ENCODE peak calls at places on chromosomes 3 and 15, in six cellular contexts. S, Y, W, C, O and E are unnamed samples.

GRCh38 chr3:8937064-8938020 is 25.9 kb downstream of the RAD18 start:
- DNase-seq in S (peak), Y (no peak), W (no peak), C (peak), O (peak), E (no peak)

GRCh38 chr15:83378921-83379561 is 68.1 kb upstream of the SH3GL3 start:
- DNase-seq in S (no peak), Y (no peak), W (no peak), C (no peak), O (no peak), E (peak)

GRCh38 chr15:39213385-39213840 is 367.5 kb upstream of the THBS1 start:
- DNase-seq in S (no peak), Y (no peak), W (peak), C (peak), O (peak), E (peak)

GRCh38 chr3:101988591-101988990 is 139.3 kb downstream of the NFKBIZ start:
- DNase-seq in S (no peak), Y (no peak), W (no peak), C (peak), O (no peak), E (no peak)

GRCh38 chr15:85047271-85047948 is 65.8 kb downstream of the PDE8A start:
- DNase-seq in S (peak), Y (no peak), W (peak), C (peak), O (peak), E (peak)

GRCh38 chr3:105327662-105328337 is 38.9 kb upstream of the ALCAM start:
- DNase-seq in S (no peak), Y (no peak), W (no peak), C (no peak), O (peak), E (no peak)

GRCh38 chr15:71789616-71790015 is 20.7 kb upstream of the NR2E3 start:
- DNase-seq in S (no peak), Y (no peak), W (no peak), C (no peak), O (no peak), E (no peak)

GRCh38 chr3:173785004-173785403 is 387.5 kb downstream of the NLGN1 start:
- DNase-seq in S (no peak), Y (no peak), W (peak), C (no peak), O (no peak), E (peak)

GRCh38 chr3:141129049-141130038 is 78.2 kb downstream of the SPSB4 start:
- DNase-seq in S (no peak), Y (no peak), W (no peak), C (no peak), O (no peak), E (no peak)

GRCh38 chr3:54599741-54600140 is 328.1 kb downstream of the LRTM1 start:
- DNase-seq in S (no peak), Y (no peak), W (peak), C (no peak), O (no peak), E (no peak)

GRCh38 chr3:69776289-69776688 is 37.0 kb downstream of the MITF start:
- DNase-seq in S (no peak), Y (no peak), W (no peak), C (no peak), O (no peak), E (no peak)

GRCh38 chr15:45251888-45252287 is at the start of gene SLC28A2:
- DNase-seq in S (no peak), Y (no peak), W (no peak), C (no peak), O (no peak), E (peak)
- H3K4me2 ChIP-seq in S (no peak), Y (no peak), W (no peak), C (no peak), O (no peak), E (no peak)

DNA sequence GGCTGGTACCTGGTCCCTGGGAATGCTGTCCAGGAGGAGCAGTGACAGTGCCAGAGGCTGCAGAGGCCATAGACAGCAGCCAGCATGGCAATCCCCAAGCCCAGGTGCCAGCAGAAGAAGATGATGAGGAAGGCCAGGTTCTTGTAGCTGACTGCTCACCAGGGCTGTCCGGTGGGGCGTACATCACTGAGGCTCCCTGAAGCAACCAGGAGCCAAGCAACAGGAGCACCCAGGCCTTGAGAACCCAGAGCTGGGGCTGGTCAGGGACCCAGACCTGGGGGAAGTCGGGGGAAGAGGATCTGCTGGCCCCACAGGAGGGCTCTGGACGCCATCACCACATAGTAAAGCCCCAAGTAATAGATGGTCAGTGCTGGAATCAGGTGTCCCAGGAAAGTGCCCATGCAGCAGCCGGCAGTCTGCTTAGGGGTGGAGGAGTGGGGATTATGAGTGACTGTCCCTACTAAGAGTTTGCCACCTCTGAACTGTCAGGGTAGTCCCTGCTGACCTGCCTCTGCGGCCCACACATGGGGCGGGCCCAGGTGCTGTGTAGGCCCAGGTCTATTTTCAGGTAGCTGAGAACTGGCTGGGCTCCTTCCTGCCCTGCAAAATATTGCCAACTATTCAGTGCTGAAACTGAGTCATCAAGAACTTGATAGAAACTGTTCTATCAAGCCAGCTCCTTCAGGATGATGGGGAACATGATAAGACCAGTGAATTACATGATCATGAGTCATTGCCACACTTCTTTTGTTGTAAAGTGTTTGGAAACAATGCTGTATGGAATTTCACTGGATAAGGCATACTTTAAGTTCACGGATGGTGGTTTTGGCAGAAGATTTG is 68.7 kb downstream of the CHRD start:
- DNase-seq in S (peak), Y (no peak), W (peak), C (peak), O (peak), E (no peak)
- H3K4me2 ChIP-seq in S (peak), Y (no peak), W (no peak), C (no peak), O (no peak), E (no peak)

DNA sequence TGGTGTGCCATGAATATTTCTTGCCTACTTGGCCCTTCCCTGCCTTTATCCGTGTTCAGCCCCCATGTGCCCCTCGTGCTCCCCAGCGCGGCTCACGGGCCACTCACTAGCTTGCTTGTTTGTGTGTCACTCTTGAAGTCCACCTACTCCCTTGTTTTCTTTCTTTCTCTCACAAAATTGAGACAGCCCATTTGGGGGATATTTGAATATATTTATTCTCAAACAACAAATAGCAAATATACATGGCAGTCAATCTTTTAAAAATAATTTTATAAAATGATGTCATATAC is 82.2 kb downstream of the PLXNA1 start:
- DNase-seq in S (no peak), Y (no peak), W (no peak), C (no peak), O (no peak), E (no peak)
- H3K4me2 ChIP-seq in S (no peak), Y (no peak), W (no peak), C (no peak), O (no peak), E (no peak)

GRCh38 chr3:99396651-99397050 is 241.7 kb upstream of the COL8A1 start:
- DNase-seq in S (no peak), Y (no peak), W (no peak), C (peak), O (no peak), E (no peak)
- H3K4me2 ChIP-seq in S (no peak), Y (no peak), W (no peak), C (peak), O (no peak), E (no peak)

DNA sequence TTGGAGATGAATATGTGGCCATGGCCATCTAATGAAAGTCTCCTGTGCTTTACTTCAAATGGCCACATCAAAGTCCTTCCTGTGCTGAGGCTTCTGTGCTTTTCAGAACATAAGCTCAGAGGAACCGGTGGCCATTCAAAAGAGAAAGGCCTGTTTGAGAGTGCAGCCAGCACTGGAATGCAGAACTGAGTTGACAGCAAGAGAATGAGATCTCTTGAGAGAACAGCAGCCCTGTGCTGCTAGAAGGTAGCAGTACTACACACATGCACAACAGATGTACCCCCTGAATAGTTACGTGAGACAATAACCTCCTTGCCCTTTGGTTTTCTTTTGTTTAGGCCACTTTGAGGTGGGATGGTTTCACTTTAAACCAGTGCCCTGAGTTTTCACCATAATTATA is 292.5 kb downstream of the PTPRG start:
- DNase-seq in S (no peak), Y (no peak), W (no peak), C (no peak), O (no peak), E (no peak)
- H3K4me2 ChIP-seq in S (no peak), Y (no peak), W (no peak), C (no peak), O (peak), E (no peak)

DNA sequence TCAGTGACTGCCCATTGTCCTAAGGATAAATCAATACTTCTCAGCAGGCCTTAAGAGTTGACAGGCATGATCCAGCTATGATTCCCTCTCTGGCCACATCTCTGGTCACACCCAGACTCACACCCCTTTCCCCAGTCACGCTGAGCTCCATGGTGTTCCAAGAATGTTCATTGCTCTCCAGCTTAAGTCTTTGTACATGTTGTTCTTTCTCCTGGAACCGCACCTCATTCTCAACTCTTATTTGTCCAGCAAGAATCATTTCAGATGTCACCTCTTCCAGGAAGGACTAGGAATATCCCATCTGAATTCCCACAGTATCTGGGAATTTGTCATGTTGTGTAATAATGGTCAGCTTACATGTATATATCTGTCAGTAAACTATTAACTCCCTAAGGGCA is 118.3 kb upstream of the GALNT15 start:
- DNase-seq in S (no peak), Y (no peak), W (peak), C (peak), O (no peak), E (no peak)
- H3K4me2 ChIP-seq in S (no peak), Y (no peak), W (no peak), C (peak), O (no peak), E (no peak)